ENCODE peak calls at places on chromosomes 4 and X, in five cellular contexts. R is IMR-90, A is H9, K is H1, Q is mesenchymal stem cell. E is an unnamed sample.

GRCh38 chr4:75705198-75705712 is 19.1 kb upstream of the USO1 start:
- DNase-seq in R (no peak), A (peak), Q (no peak), K (peak), E (peak)

GRCh38 chr4:6335040-6335590 is 65.5 kb downstream of the WFS1 start:
- DNase-seq in R (no peak), K (no peak), A (no peak), Q (no peak), E (no peak)

GRCh38 chr4:99847362-99847976 is 30.8 kb downstream of the DAPP1 start:
- DNase-seq in K (no peak), R (no peak), A (no peak), Q (no peak), E (no peak)

GRCh38 chrX:23552289-23552688 is 115.0 kb upstream of the PRDX4 start:
- DNase-seq in K (no peak), A (no peak), R (no peak), Q (no peak), E (no peak)

GRCh38 chr4:41505161-41505653 is 32.8 kb upstream of the LIMCH1 start:
- DNase-seq in A (no peak), Q (peak), R (no peak), K (no peak), E (no peak)

GRCh38 chrX:42289492-42290385 is 366.4 kb upstream of the CASK start:
- DNase-seq in R (no peak), K (no peak), Q (no peak), A (no peak), E (no peak)

GRCh38 chrX:17024896-17025295 is 78.4 kb downstream of the REPS2 start:
- DNase-seq in Q (no peak), R (no peak), A (peak), K (peak), E (no peak)

GRCh38 chrX:144219035-144219434 is 335.2 kb downstream of the UBE2NL start:
- DNase-seq in Q (no peak), A (peak), K (peak), R (no peak), E (no peak)

GRCh38 chr4:185838514-185839203 is 26.7 kb upstream of the SORBS2 start:
- DNase-seq in Q (no peak), R (peak), A (no peak), K (no peak), E (no peak)

GRCh38 chr4:15375707-15376106 is 52.1 kb upstream of the C1QTNF7 start:
- DNase-seq in Q (no peak), A (no peak), R (no peak), K (no peak), E (no peak)

GRCh38 chr4:175066923-175067627 is 148.9 kb downstream of the ADAM29 start:
- DNase-seq in K (no peak), Q (no peak), A (no peak), R (no peak), E (no peak)

GRCh38 chr4:6471303-6472007 is 959 bp downstream of the PPP2R2C start:
- DNase-seq in A (peak), K (peak), Q (peak), R (no peak), E (no peak)

GRCh38 chrX:28787206-28787605 is 200.0 kb downstream of the IL1RAPL1 start:
- DNase-seq in Q (peak), R (peak), K (no peak), A (no peak), E (no peak)

GRCh38 chr4:28822163-28822562 is 1898.0 kb upstream of the PCDH7 start:
- DNase-seq in A (no peak), R (peak), K (no peak), Q (no peak), E (no peak)

GRCh38 chr4:163071308-163071707 is 95.4 kb downstream of the NAF1 start:
- DNase-seq in Q (no peak), A (no peak), R (no peak), K (no peak), E (no peak)

GRCh38 chr4:174855043-174855442 is 26.0 kb upstream of the GLRA3 start:
- DNase-seq in R (no peak), K (no peak), Q (no peak), A (no peak), E (no peak)

GRCh38 chr4:80255374-80256095 is 10.9 kb upstream of the FGF5 start:
- DNase-seq in K (no peak), R (peak), Q (no peak), A (no peak), E (no peak)

GRCh38 chr4:16039139-16039538 is 44.7 kb downstream of the PROM1 start:
- DNase-seq in A (no peak), R (no peak), Q (no peak), K (no peak), E (no peak)

GRCh38 chrX:146887020-146887419 is 72.5 kb upstream of the CXorf51A start:
- DNase-seq in R (no peak), K (no peak), A (no peak), Q (no peak), E (no peak)

GRCh38 chrX:49988128-49988527 is 65.7 kb downstream of the CLCN5 start:
- DNase-seq in A (no peak), Q (no peak), K (no peak), R (no peak), E (no peak)

GRCh38 chr4:153335665-153336064 is 8.8 kb upstream of the MND1 start:
- DNase-seq in K (no peak), R (peak), Q (peak), A (no peak), E (no peak)

GRCh38 chr4:40000711-40001110 is 23.0 kb upstream of the PDS5A start:
- DNase-seq in R (no peak), A (no peak), K (no peak), Q (no peak), E (no peak)

GRCh38 chrX:37926700-37927099 is 79.3 kb upstream of the DYNLT3 start:
- DNase-seq in R (peak), Q (peak), A (no peak), K (no peak), E (no peak)

GRCh38 chr4:78704981-78705757 is 71.0 kb upstream of the BMP2K start:
- DNase-seq in A (no peak), R (peak), Q (no peak), K (no peak), E (no peak)

GRCh38 chr4:76989391-76990061 is 40.0 kb downstream of the SEPTIN11 start:
- DNase-seq in R (no peak), K (no peak), Q (no peak), A (no peak), E (no peak)

GRCh38 chrX:3820170-3820569 is 106.7 kb upstream of the PRKX start:
- DNase-seq in K (no peak), Q (peak), A (no peak), R (peak), E (no peak)

GRCh38 chr4:119030536-119030890 is 105.1 kb upstream of the MYOZ2 start:
- DNase-seq in R (no peak), Q (no peak), A (no peak), K (no peak), E (no peak)

GRCh38 chr4:13706130-13706529 is 78.6 kb upstream of the BOD1L1 start:
- DNase-seq in R (no peak), Q (no peak), A (no peak), K (no peak), E (no peak)

GRCh38 chr4:109979932-109980717 is 67.4 kb downstream of the EGF start:
- DNase-seq in A (no peak), R (peak), Q (peak), K (no peak), E (no peak)

GRCh38 chrX:123455693-123456092 is 271.6 kb downstream of the GRIA3 start:
- DNase-seq in K (no peak), A (no peak), R (no peak), Q (no peak), E (no peak)

GRCh38 chr4:139301821-139302611 is at the start of gene NDUFC1:
- DNase-seq in A (peak), R (peak), Q (peak), K (peak), E (no peak)

GRCh38 chr4:159390648-159391047 is 287.8 kb downstream of the RAPGEF2 start:
- DNase-seq in A (no peak), K (no peak), Q (peak), R (peak), E (no peak)

GRCh38 chr4:16931906-16932305 is 33.5 kb upstream of the LDB2 start:
- DNase-seq in R (peak), A (no peak), Q (no peak), K (no peak), E (no peak)

GRCh38 chr4:152454398-152455011 is 81.4 kb downstream of the FBXW7 start:
- DNase-seq in Q (peak), A (no peak), K (no peak), R (peak), E (no peak)

GRCh38 chr4:84578540-84579409 is 4.2 kb upstream of the CDS1 start:
- DNase-seq in A (no peak), Q (peak), R (peak), K (no peak), E (no peak)

GRCh38 chr4:102817021-102817605 is 10.2 kb downstream of the UBE2D3 start:
- DNase-seq in Q (no peak), K (no peak), R (no peak), A (no peak), E (no peak)

GRCh38 chr4:125179727-125180126 is 135.0 kb upstream of the FAT4 start:
- DNase-seq in K (no peak), R (no peak), A (no peak), Q (no peak), E (no peak)

GRCh38 chr4:38030023-38030422 is 69.8 kb downstream of the PTTG2 start:
- DNase-seq in R (peak), K (no peak), Q (no peak), A (no peak), E (no peak)

GRCh38 chr4:162509333-162509732 is 345.5 kb upstream of the FSTL5 start:
- DNase-seq in Q (no peak), R (no peak), K (no peak), A (no peak), E (no peak)

GRCh38 chrX:1397441-1397840 is 5.5 kb upstream of the SLC25A6 start:
- DNase-seq in R (no peak), K (no peak), Q (no peak), A (no peak), E (no peak)

GRCh38 chrX:1400049-1400448 is 8.1 kb upstream of the SLC25A6 start:
- DNase-seq in Q (no peak), R (no peak), A (no peak), K (no peak), E (no peak)

GRCh38 chrX:1397001-1397400 is 5.1 kb upstream of the SLC25A6 start:
- DNase-seq in Q (no peak), R (no peak), A (no peak), K (no peak), E (no peak)

GRCh38 chrX:1400731-1401471 is 9.0 kb upstream of the SLC25A6 start:
- DNase-seq in A (peak), R (no peak), K (peak), Q (no peak), E (no peak)

GRCh38 chrX:1398431-1399340 is 6.8 kb upstream of the SLC25A6 start:
- DNase-seq in Q (peak), K (no peak), A (no peak), R (peak), E (no peak)
- H4K91ac ChIP-seq in Q (no peak), K (no peak), A (no peak), R (no peak), E (no peak)

DNA sequence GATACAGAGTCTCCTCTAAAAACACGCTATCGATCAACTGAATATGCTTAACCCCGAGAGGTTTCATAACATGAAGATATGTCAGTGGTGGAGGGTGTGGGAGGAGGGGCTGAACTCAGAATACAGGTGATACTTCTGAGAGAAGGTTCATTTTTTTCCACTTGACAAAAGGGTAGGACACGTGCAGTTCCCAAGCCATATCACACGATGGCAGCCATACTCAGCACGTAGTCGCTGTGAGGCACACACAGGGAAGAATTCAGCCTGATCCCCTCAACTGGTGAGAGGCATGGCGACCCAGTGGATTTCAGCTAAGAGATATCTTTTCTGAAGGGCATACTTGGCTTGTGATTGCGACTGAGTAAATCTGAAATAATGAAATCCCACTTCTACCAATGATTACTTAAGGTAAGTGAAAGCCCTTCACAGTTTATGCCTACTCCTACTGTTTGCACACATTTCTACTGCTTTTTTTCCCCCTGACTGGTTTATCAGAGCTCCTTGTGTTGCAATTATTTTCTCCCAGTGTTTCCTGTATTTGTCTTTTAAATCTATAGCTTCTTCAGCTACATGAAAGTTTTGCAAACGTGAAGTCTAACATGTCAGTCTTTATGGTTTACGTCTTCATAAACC is 133.1 kb downstream of the CORIN start:
- DNase-seq in A (peak), R (peak), K (no peak), Q (peak), E (peak)
- H2BK15ac ChIP-seq in A (no peak), R (no peak), K (no peak), Q (no peak), E (no peak)

GRCh38 chr4:147060171-147060931 is 114.7 kb upstream of the TTC29 start:
- DNase-seq in K (no peak), A (no peak), R (peak), Q (peak), E (peak)
- H4K91ac ChIP-seq in K (no peak), A (no peak), R (no peak), Q (no peak), E (no peak)

GRCh38 chr4:112752061-112752460 is 115.1 kb downstream of the LARP7 start:
- DNase-seq in A (no peak), K (no peak), R (no peak), Q (no peak), E (no peak)
- H2BK15ac ChIP-seq in A (no peak), K (no peak), R (no peak), Q (no peak), E (no peak)

DNA sequence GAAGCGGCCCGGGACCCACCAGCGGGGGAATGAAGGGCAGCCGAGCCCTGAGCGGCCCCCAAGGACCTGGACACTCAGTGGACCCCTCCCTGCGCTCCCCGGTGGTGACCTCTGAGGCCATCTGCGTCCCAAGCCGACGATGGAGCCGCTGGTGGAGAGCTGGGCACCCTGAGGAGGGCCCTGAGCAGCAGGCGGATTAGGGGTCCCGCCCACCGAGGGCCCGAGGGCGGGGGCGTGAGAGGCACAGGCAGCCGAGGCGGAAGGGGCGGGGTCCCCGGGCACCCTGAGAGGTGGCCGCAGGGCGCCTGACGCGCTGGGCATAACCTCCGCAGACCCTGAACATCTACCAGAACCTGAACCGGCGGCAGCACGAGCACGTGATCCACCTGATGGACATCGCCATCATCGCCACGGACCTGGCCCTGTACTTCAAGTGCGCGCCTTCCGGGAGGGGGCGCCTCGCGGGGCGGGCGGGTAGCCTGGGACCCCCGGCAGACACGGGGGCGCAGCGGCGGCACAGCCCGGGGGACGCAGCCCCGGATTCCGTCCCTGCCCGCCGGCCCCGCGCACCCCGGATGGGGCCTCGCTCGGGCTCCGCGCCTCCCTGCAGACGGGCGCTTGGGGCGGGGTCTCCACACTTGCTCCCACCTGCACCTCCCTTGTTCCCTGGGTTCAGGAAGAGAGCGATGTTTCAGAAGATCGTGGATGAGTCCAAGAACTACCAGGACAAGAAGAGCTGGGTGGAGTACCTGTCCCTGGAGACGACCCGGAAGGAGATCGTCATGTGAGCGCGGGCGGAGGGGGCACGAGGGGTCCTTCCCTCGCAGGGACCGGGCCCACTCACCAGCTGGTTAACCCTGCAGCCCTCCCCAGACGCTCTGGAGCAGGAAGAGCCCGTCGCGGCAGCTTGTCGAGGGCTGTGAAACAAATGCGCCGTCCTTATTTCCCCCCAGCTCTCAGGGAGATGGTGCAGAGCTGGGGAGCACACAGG is 10.3 kb downstream of the ATP5ME start:
- DNase-seq in Q (no peak), A (peak), K (no peak), R (no peak), E (no peak)
- H4K91ac ChIP-seq in Q (peak), A (no peak), K (peak), R (no peak), E (no peak)

E was measured in neuronal stem cell.